ENCODE peak calls at places on chromosomes 1 and 21, in five cellular contexts. One of them, this sample, is unnamed.

GRCh38 chr1:6005276-6005917 is 13.2 kb upstream of the NPHP4 start:
- DNase-seq in IMR-90: no peak
- DNase-seq in heart left ventricle: peak
- DNase-seq in Peyer's patch: peak
- DNase-seq in body of pancreas: peak
- DNase-seq in this sample: no peak

GRCh38 chr1:11729498-11730428 is 6.2 kb upstream of the AGTRAP start:
- DNase-seq in Peyer's patch: no peak
- DNase-seq in heart left ventricle: no peak
- DNase-seq in IMR-90: no peak
- DNase-seq in body of pancreas: peak
- DNase-seq in this sample: no peak

GRCh38 chr1:76021816-76022215 is 52.7 kb upstream of the ST6GALNAC3 start:
- DNase-seq in body of pancreas: no peak
- DNase-seq in IMR-90: no peak
- DNase-seq in Peyer's patch: no peak
- DNase-seq in heart left ventricle: no peak
- DNase-seq in this sample: no peak

GRCh38 chr1:205832326-205832751 is 17.6 kb downstream of the PM20D1 start:
- DNase-seq in heart left ventricle: no peak
- DNase-seq in Peyer's patch: no peak
- DNase-seq in body of pancreas: peak
- DNase-seq in IMR-90: no peak
- DNase-seq in this sample: no peak

GRCh38 chr1:42380617-42381423 is at the start of gene RIMKLA:
- DNase-seq in Peyer's patch: peak
- DNase-seq in heart left ventricle: peak
- DNase-seq in body of pancreas: peak
- DNase-seq in IMR-90: peak
- DNase-seq in this sample: no peak

GRCh38 chr1:12472798-12473551 is 145.0 kb downstream of the DHRS3 start:
- DNase-seq in IMR-90: no peak
- DNase-seq in Peyer's patch: peak
- DNase-seq in body of pancreas: no peak
- DNase-seq in heart left ventricle: no peak
- DNase-seq in this sample: no peak

GRCh38 chr21:44454747-44455523 is at the start of gene LRRC3:
- DNase-seq in IMR-90: peak
- DNase-seq in heart left ventricle: peak
- DNase-seq in Peyer's patch: peak
- DNase-seq in body of pancreas: peak
- DNase-seq in this sample: no peak

GRCh38 chr21:25911730-25912401 is 177.1 kb downstream of the GABPA start:
- DNase-seq in body of pancreas: peak
- DNase-seq in IMR-90: no peak
- DNase-seq in Peyer's patch: peak
- DNase-seq in heart left ventricle: no peak
- DNase-seq in this sample: no peak

GRCh38 chr1:191875994-191876393 is 282.3 kb upstream of the RGS18 start:
- DNase-seq in Peyer's patch: no peak
- DNase-seq in heart left ventricle: no peak
- DNase-seq in body of pancreas: no peak
- DNase-seq in IMR-90: no peak
- DNase-seq in this sample: no peak

GRCh38 chr1:7249516-7249915 is 464.3 kb downstream of the CAMTA1 start:
- DNase-seq in Peyer's patch: no peak
- DNase-seq in IMR-90: no peak
- DNase-seq in body of pancreas: no peak
- DNase-seq in heart left ventricle: no peak
- DNase-seq in this sample: no peak

GRCh38 chr1:207362962-207363858 is 41.7 kb downstream of the CD55 start:
- DNase-seq in heart left ventricle: no peak
- DNase-seq in Peyer's patch: no peak
- DNase-seq in body of pancreas: no peak
- DNase-seq in IMR-90: peak
- DNase-seq in this sample: no peak

GRCh38 chr1:59013276-59013927 is 229.6 kb upstream of the JUN start:
- DNase-seq in heart left ventricle: peak
- DNase-seq in IMR-90: peak
- DNase-seq in Peyer's patch: peak
- DNase-seq in body of pancreas: peak
- DNase-seq in this sample: no peak

GRCh38 chr1:82401116-82401515 is 600.4 kb downstream of the ADGRL2 start:
- DNase-seq in Peyer's patch: no peak
- DNase-seq in heart left ventricle: no peak
- DNase-seq in body of pancreas: no peak
- DNase-seq in IMR-90: no peak
- DNase-seq in this sample: no peak

GRCh38 chr1:222547944-222548671 is at the start of gene HHIPL2:
- DNase-seq in body of pancreas: no peak
- DNase-seq in heart left ventricle: no peak
- DNase-seq in IMR-90: no peak
- DNase-seq in Peyer's patch: no peak
- DNase-seq in this sample: peak

GRCh38 chr21:39134288-39134810 is 48.9 kb downstream of the PSMG1 start:
- DNase-seq in Peyer's patch: no peak
- DNase-seq in body of pancreas: no peak
- DNase-seq in heart left ventricle: no peak
- DNase-seq in IMR-90: no peak
- DNase-seq in this sample: no peak

GRCh38 chr21:32956257-32956656 is 69.5 kb upstream of the OLIG2 start:
- DNase-seq in heart left ventricle: no peak
- DNase-seq in IMR-90: no peak
- DNase-seq in Peyer's patch: no peak
- DNase-seq in body of pancreas: no peak
- DNase-seq in this sample: no peak

GRCh38 chr1:159141584-159142518 is 29.6 kb upstream of the CADM3 start:
- DNase-seq in Peyer's patch: no peak
- DNase-seq in body of pancreas: no peak
- DNase-seq in heart left ventricle: no peak
- DNase-seq in IMR-90: peak
- DNase-seq in this sample: peak

GRCh38 chr1:15956150-15956549 is 19.8 kb downstream of the ZBTB17 start:
- DNase-seq in IMR-90: peak
- DNase-seq in Peyer's patch: no peak
- DNase-seq in heart left ventricle: no peak
- DNase-seq in body of pancreas: no peak
- DNase-seq in this sample: no peak

GRCh38 chr1:93908394-93909145 is 660 bp downstream of the GCLM start:
- DNase-seq in Peyer's patch: peak
- DNase-seq in IMR-90: no peak
- DNase-seq in heart left ventricle: peak
- DNase-seq in body of pancreas: peak
- DNase-seq in this sample: peak

GRCh38 chr1:156766288-156767100 is 841 bp upstream of the PRCC start:
- DNase-seq in IMR-90: no peak
- DNase-seq in heart left ventricle: no peak
- DNase-seq in Peyer's patch: no peak
- DNase-seq in body of pancreas: no peak
- DNase-seq in this sample: no peak

GRCh38 chr21:16570196-16570595 is 840.4 kb downstream of the USP25 start:
- DNase-seq in Peyer's patch: no peak
- DNase-seq in body of pancreas: no peak
- DNase-seq in IMR-90: peak
- DNase-seq in heart left ventricle: no peak
- DNase-seq in this sample: no peak

GRCh38 chr1:58060548-58061170 is 485.9 kb downstream of the OMA1 start:
- DNase-seq in body of pancreas: no peak
- DNase-seq in heart left ventricle: no peak
- DNase-seq in Peyer's patch: no peak
- DNase-seq in IMR-90: no peak
- DNase-seq in this sample: no peak

GRCh38 chr1:38474738-38475623 is 384.6 kb downstream of the RRAGC start:
- DNase-seq in IMR-90: no peak
- DNase-seq in body of pancreas: no peak
- DNase-seq in Peyer's patch: peak
- DNase-seq in heart left ventricle: no peak
- DNase-seq in this sample: no peak

GRCh38 chr21:16116798-16117197 is 387.0 kb downstream of the USP25 start:
- DNase-seq in Peyer's patch: no peak
- DNase-seq in IMR-90: peak
- DNase-seq in body of pancreas: no peak
- DNase-seq in heart left ventricle: no peak
- DNase-seq in this sample: no peak

GRCh38 chr1:28240024-28240423 is 4.1 kb downstream of the ATP5IF1 start:
- DNase-seq in Peyer's patch: no peak
- DNase-seq in IMR-90: no peak
- DNase-seq in body of pancreas: no peak
- DNase-seq in heart left ventricle: no peak
- DNase-seq in this sample: no peak
- TF ChIP-seq POLR2A in Peyer's patch: no peak
- TF ChIP-seq POLR2A in IMR-90: no peak
- TF ChIP-seq POLR2A in body of pancreas: no peak
- TF ChIP-seq POLR2A in heart left ventricle: no peak
- TF ChIP-seq POLR2A in this sample: no peak

DNA sequence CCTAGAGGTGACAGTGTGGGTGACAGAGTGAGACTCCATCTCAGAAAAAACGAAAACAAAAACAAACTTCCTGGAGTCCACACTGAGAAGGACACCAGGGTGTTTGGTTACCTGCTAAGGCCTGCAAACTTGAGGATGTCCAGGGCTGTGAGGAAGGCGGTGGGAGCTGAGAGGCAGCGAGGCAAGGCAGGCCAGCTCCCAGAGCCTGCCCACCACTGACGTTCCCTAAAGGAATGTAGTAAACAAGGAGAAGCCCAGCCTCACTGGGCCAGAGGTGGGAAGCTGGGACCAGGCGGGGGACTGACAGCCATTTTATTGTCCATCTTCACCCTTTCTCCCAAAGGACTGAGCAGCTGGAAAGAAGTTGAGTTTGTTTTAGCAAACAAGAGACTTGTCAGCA is 24.1 kb downstream of the SHISA4 start:
- DNase-seq in body of pancreas: no peak
- DNase-seq in heart left ventricle: no peak
- DNase-seq in IMR-90: peak
- DNase-seq in Peyer's patch: peak
- DNase-seq in this sample: no peak
- TF ChIP-seq POLR2A in body of pancreas: no peak
- TF ChIP-seq POLR2A in heart left ventricle: no peak
- TF ChIP-seq POLR2A in IMR-90: no peak
- TF ChIP-seq POLR2A in Peyer's patch: no peak
- TF ChIP-seq POLR2A in this sample: no peak

DNA sequence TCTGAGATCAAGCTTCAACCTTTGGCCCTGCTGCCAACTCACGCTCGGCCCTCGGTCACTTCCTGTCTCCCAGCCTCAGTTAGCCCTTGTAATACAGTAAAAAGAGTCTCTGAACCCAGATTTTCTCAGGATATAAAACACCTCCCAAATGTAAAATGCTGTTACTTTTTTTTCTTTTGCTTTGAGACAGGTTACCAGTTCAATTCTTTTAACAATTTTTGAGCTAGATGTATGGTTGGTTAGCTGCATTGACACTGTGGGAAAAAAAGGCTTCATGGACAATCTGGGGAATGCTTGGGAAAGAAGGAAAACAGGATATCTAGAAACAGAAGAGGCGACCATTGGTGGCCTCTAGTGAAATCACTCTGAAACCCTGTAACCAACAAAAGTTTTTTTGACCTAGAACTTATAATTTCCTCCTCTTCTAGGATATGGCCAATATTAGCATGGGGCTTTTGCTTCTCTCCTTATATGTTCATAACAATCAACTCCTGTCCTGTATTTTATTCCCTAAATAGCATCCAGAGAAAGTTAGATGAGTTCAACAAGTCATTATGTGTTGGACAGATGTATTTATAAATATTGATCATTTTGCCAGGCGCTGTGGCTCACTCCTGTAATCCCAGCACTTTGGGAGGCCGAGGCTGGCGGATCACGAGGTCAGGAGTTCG is 1.3 kb downstream of the CMPK1 start:
- DNase-seq in body of pancreas: no peak
- DNase-seq in heart left ventricle: no peak
- DNase-seq in IMR-90: peak
- DNase-seq in Peyer's patch: no peak
- DNase-seq in this sample: no peak
- TF ChIP-seq POLR2A in body of pancreas: no peak
- TF ChIP-seq POLR2A in heart left ventricle: no peak
- TF ChIP-seq POLR2A in IMR-90: no peak
- TF ChIP-seq POLR2A in Peyer's patch: no peak
- TF ChIP-seq POLR2A in this sample: no peak

DNA sequence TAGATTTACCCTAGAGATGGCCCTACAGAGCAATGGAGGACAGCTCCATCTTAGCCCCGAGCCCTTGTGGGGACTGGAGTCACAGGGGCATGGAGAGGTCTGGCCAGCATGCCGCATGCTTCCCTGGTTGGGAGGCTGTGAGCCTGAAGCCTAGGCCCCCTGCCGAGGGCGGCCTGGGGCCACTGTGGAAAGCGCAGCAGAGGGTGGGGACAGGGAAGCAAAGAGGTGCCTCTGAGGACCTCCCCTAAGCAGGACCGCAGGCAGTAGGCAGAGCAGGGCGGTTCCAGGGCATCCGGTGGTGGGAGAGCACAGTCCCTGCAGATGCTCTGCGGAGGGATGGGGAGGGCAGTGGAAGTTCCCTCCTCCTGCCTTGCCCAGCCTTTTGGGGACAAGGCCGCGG is 26.5 kb upstream of the PEF1 start:
- DNase-seq in Peyer's patch: no peak
- DNase-seq in IMR-90: no peak
- DNase-seq in body of pancreas: no peak
- DNase-seq in heart left ventricle: no peak
- DNase-seq in this sample: no peak
- TF ChIP-seq POLR2A in Peyer's patch: no peak
- TF ChIP-seq POLR2A in IMR-90: no peak
- TF ChIP-seq POLR2A in body of pancreas: no peak
- TF ChIP-seq POLR2A in heart left ventricle: no peak
- TF ChIP-seq POLR2A in this sample: no peak

DNA sequence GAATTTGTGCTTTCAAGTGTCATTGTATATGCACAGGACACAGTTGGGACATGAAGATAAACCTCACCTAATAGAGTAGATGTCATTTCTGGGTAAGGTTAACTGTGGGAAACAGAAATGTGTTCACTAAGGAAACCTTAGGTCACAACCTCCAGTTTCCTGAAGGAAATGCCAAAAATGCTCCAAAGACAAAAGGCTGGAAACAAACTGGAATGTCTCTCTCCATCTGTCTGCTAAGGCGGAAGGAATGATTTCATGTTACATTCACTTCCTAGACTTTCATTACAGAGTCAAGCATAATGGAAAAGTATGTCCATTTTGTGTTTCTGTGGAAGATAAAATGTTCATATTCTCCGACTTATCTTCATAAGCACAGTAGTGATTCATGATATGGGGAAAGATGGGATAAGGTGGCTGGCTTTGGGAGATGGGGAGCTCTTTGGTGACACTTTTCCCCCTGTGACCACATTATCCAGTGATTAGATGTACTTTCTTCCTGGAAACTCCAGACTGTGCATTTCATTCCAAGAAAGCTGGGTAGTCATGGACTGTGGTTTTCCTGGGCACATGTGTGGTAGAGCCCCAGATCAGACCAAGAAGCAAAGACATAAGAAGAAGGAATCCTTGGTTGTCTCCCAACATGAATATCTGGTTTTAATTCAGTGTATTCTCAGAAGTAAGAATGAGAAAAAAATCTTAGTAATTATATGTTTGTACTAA is 5.7 kb downstream of the S1PR1 start:
- DNase-seq in IMR-90: no peak
- DNase-seq in Peyer's patch: no peak
- DNase-seq in heart left ventricle: no peak
- DNase-seq in body of pancreas: no peak
- DNase-seq in this sample: no peak
- TF ChIP-seq POLR2A in IMR-90: no peak
- TF ChIP-seq POLR2A in Peyer's patch: no peak
- TF ChIP-seq POLR2A in heart left ventricle: no peak
- TF ChIP-seq POLR2A in body of pancreas: no peak
- TF ChIP-seq POLR2A in this sample: no peak